ENCODE peak calls at places on chromosomes 11 and 22, in five cellular contexts. O, X, Z, S and Y are unnamed samples.

GRCh38 chr11:108224908-108225786 is 2.3 kb downstream of the ATM start:
- DNase-seq in X (no peak), O (peak), S (no peak), Z (peak), Y (peak)

GRCh38 chr11:134207538-134208239 is 16.1 kb downstream of the NCAPD3 start:
- DNase-seq in X (no peak), Z (no peak), O (peak), S (no peak), Y (no peak)

GRCh38 chr11:83070878-83071640 is 638 bp downstream of the RAB30 start:
- DNase-seq in Z (no peak), O (no peak), S (no peak), X (peak), Y (no peak)

GRCh38 chr11:1564535-1565172 is 7.4 kb downstream of the DUSP8 start:
- DNase-seq in O (peak), X (peak), Z (no peak), S (peak), Y (no peak)

GRCh38 chr11:75706260-75706729 is 11.3 kb upstream of the MOGAT2 start:
- DNase-seq in S (peak), Z (peak), O (peak), X (no peak), Y (peak)

GRCh38 chr11:35619754-35620640 is 1.7 kb downstream of the FJX1 start:
- DNase-seq in Z (peak), X (peak), O (peak), S (no peak), Y (peak)

GRCh38 chr11:10664005-10664404 is 29.6 kb downstream of the IRAG1 start:
- DNase-seq in X (no peak), Z (no peak), S (no peak), O (no peak), Y (no peak)

GRCh38 chr11:6209801-6210200 is 4.4 kb downstream of the C11orf42 start:
- DNase-seq in O (no peak), S (no peak), X (peak), Z (no peak), Y (no peak)

GRCh38 chr11:122042981-122043380 is 73.0 kb downstream of the BLID start:
- DNase-seq in S (no peak), O (no peak), Z (no peak), X (no peak), Y (no peak)

GRCh38 chr11:132114185-132114584 is 743.8 kb downstream of the NTM start:
- DNase-seq in X (no peak), O (no peak), Z (no peak), S (peak), Y (no peak)

GRCh38 chr11:28757725-28758515 is 649.7 kb downstream of the METTL15 start:
- DNase-seq in Z (no peak), X (no peak), O (no peak), S (no peak), Y (no peak)

GRCh38 chr11:77630311-77630710 is 7.3 kb downstream of the CLNS1A start:
- DNase-seq in S (no peak), Z (no peak), X (no peak), O (no peak), Y (no peak)

GRCh38 chr22:20130319-20130718 is 1.3 kb upstream of the ZDHHC8 start:
- DNase-seq in Z (no peak), S (peak), X (no peak), O (no peak), Y (no peak)

GRCh38 chr11:61752117-61752924 is at the start of gene MYRF:
- DNase-seq in S (peak), X (no peak), O (peak), Z (peak), Y (peak)

GRCh38 chr11:85779956-85780640 is 30.8 kb downstream of the SYTL2 start:
- DNase-seq in Z (no peak), X (no peak), S (no peak), O (no peak), Y (no peak)

GRCh38 chr22:25497269-25497668 is 67.2 kb upstream of the GRK3 start:
- DNase-seq in O (no peak), X (no peak), Z (no peak), S (no peak), Y (no peak)

GRCh38 chr11:130020323-130020722 is 17.7 kb upstream of the PRDM10 start:
- DNase-seq in Z (no peak), S (no peak), O (no peak), X (no peak), Y (no peak)

GRCh38 chr22:46077669-46078099 is 72.6 kb upstream of the PPARA start:
- DNase-seq in O (no peak), Z (no peak), X (peak), S (no peak), Y (no peak)

GRCh38 chr22:43884600-43885318 is 7.1 kb downstream of the PNPLA5 start:
- DNase-seq in S (peak), O (peak), Z (peak), X (peak), Y (peak)

GRCh38 chr11:99934008-99934407 is 753.1 kb upstream of the ARHGAP42 start:
- DNase-seq in S (no peak), X (no peak), Z (no peak), O (no peak), Y (no peak)

GRCh38 chr11:76337918-76338317 is 43.0 kb downstream of the THAP12 start:
- DNase-seq in S (no peak), X (no peak), O (no peak), Z (no peak), Y (no peak)

GRCh38 chr11:55707029-55707428 is 45.0 kb downstream of the OR4C6 start:
- DNase-seq in S (peak), X (no peak), O (peak), Z (peak), Y (peak)

GRCh38 chr11:7485136-7485853 is at the start of gene OLFML1:
- DNase-seq in O (no peak), S (no peak), Z (no peak), X (no peak), Y (no peak)

DNA sequence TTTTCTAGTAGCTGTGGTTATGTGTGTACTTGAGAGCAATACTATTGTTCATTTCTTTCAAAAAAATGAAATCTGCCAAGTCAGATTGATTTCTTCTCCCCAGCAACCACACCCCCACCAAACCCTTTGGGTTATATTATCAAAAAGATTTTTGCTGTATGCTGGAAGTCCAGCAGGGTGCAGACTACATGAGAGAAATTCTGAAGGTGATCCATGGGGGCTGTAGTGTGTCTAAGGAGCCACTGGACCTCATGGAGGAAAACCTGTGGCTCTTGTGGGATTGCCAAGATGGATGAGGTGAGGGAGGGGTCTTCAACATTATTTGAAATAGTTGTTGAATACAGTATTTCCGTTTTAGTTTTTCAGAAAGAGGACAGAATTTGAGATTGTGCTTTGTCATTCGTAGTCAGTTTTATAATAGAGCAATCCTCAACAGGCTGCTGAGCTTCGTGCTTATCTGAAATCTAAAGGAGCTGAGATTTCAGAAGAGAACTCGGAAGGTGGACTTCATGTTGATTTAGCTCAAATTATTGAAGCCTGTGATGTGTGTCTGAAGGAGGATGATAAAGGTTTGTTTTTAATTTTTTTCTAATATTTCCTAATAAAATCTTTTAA is 3.1 kb downstream of the EIF3M start:
- DNase-seq in O (no peak), Z (no peak), X (no peak), S (peak), Y (no peak)
- TF ChIP-seq CTCF in O (no peak), Z (peak), X (no peak), S (peak), Y (no peak)

GRCh38 chr11:91219501-91219900 is 996.7 kb upstream of the CHORDC1 start:
- DNase-seq in Z (no peak), O (no peak), S (no peak), X (no peak), Y (no peak)

GRCh38 chr11:91220476-91221202 is 997.8 kb upstream of the CHORDC1 start:
- DNase-seq in O (no peak), X (no peak), Z (no peak), S (no peak), Y (no peak)
- TF ChIP-seq CTCF in O (no peak), X (no peak), Z (no peak), S (no peak), Y (no peak)

GRCh38 chr22:38069372-38070249 is 12.4 kb downstream of the PICK1 start:
- DNase-seq in X (peak), Z (no peak), S (peak), O (no peak), Y (no peak)
- TF ChIP-seq CTCF in X (no peak), Z (peak), S (peak), O (no peak), Y (no peak)

GRCh38 chr11:63277345-63277943 is 34.0 kb upstream of the SLC22A25 start:
- DNase-seq in O (no peak), X (no peak), Z (no peak), S (no peak), Y (no peak)
- TF ChIP-seq CTCF in O (no peak), X (no peak), Z (peak), S (no peak), Y (no peak)